ENCODE peak calls at places on chromosome 6, in six cellular contexts. Z, Y, E, L, A and H are unnamed samples.

GRCh38 chr6:17583811-17584210 is 16.3 kb upstream of the FAM8A1 start:
- DNase-seq in Z (no peak), Y (no peak), E (peak), L (peak), A (no peak), H (peak)

GRCh38 chr6:150044621-150045145 is 19.4 kb upstream of the RAET1L start:
- DNase-seq in Z (no peak), Y (no peak), E (no peak), L (no peak), A (no peak), H (no peak)

GRCh38 chr6:36820700-36821580 is 18.3 kb downstream of the CPNE5 start:
- DNase-seq in Z (no peak), Y (no peak), E (peak), L (peak), A (no peak), H (peak)

GRCh38 chr6:141153563-141153962 is 979.2 kb upstream of the GJE1 start:
- DNase-seq in Z (no peak), Y (no peak), E (no peak), L (no peak), A (no peak), H (no peak)

GRCh38 chr6:163757506-163757905 is 343.0 kb downstream of the QKI start:
- DNase-seq in Z (no peak), Y (no peak), E (no peak), L (no peak), A (no peak), H (no peak)

GRCh38 chr6:157966990-157967389 is 14.7 kb upstream of the SYNJ2 start:
- DNase-seq in Z (no peak), Y (peak), E (no peak), L (no peak), A (no peak), H (no peak)

GRCh38 chr6:5153186-5153585 is 68.0 kb downstream of the PPP1R3G start:
- DNase-seq in Z (no peak), Y (no peak), E (no peak), L (no peak), A (no peak), H (no peak)

GRCh38 chr6:34986845-34987246 is 97.8 kb downstream of the ANKS1A start:
- DNase-seq in Z (peak), Y (peak), E (peak), L (peak), A (no peak), H (peak)

GRCh38 chr6:147204843-147205311 is 660 bp downstream of the STXBP5 start:
- DNase-seq in Z (no peak), Y (no peak), E (no peak), L (peak), A (no peak), H (no peak)

GRCh38 chr6:125114248-125114858 is 39.2 kb upstream of the TPD52L1 start:
- DNase-seq in Z (no peak), Y (peak), E (peak), L (peak), A (no peak), H (peak)

GRCh38 chr6:47200536-47201334 is 109.0 kb downstream of the TNFRSF21 start:
- DNase-seq in Z (no peak), Y (no peak), E (peak), L (no peak), A (no peak), H (no peak)

GRCh38 chr6:79750806-79751205 is 119.7 kb downstream of the SH3BGRL2 start:
- DNase-seq in Z (no peak), Y (no peak), E (no peak), L (no peak), A (no peak), H (peak)

GRCh38 chr6:15897063-15897934 is 231.6 kb upstream of the MYLIP start:
- DNase-seq in Z (no peak), Y (no peak), E (no peak), L (peak), A (no peak), H (peak)

GRCh38 chr6:52013035-52013434 is 74.4 kb downstream of the PKHD1 start:
- DNase-seq in Z (no peak), Y (no peak), E (no peak), L (peak), A (no peak), H (no peak)

GRCh38 chr6:1770435-1770843 is 160.7 kb downstream of the FOXC1 start:
- DNase-seq in Z (no peak), Y (no peak), E (peak), L (no peak), A (no peak), H (no peak)

GRCh38 chr6:162854228-162854627 is 126.5 kb downstream of the PACRG start:
- DNase-seq in Z (no peak), Y (no peak), E (peak), L (no peak), A (no peak), H (no peak)

GRCh38 chr6:157570104-157570503 is 189.1 kb downstream of the ZDHHC14 start:
- DNase-seq in Z (no peak), Y (no peak), E (no peak), L (no peak), A (no peak), H (no peak)

GRCh38 chr6:118186676-118187567 is 279.9 kb downstream of the SLC35F1 start:
- DNase-seq in Z (no peak), Y (no peak), E (peak), L (peak), A (no peak), H (peak)

GRCh38 chr6:3291987-3292386 is 33.2 kb downstream of the PSMG4 start:
- DNase-seq in Z (no peak), Y (no peak), E (no peak), L (no peak), A (no peak), H (peak)

GRCh38 chr6:132768051-132768517 is 10.4 kb upstream of the VNN2 start:
- DNase-seq in Z (no peak), Y (peak), E (no peak), L (peak), A (no peak), H (peak)

GRCh38 chr6:40906759-40907158 is 132.3 kb downstream of the UNC5CL start:
- DNase-seq in Z (no peak), Y (no peak), E (peak), L (peak), A (no peak), H (no peak)

GRCh38 chr6:101110814-101111213 is 229.7 kb upstream of the ASCC3 start:
- DNase-seq in Z (no peak), Y (no peak), E (no peak), L (peak), A (no peak), H (peak)

GRCh38 chr6:41682497-41682961 is 44.3 kb downstream of the MDFI start:
- DNase-seq in Z (no peak), Y (no peak), E (no peak), L (no peak), A (no peak), H (no peak)

GRCh38 chr6:35048631-35049083 is 92.5 kb downstream of the TCP11 start:
- DNase-seq in Z (no peak), Y (peak), E (peak), L (peak), A (no peak), H (peak)

GRCh38 chr6:83518946-83519489 is 6.7 kb downstream of the PRSS35 start:
- DNase-seq in Z (no peak), Y (no peak), E (peak), L (peak), A (no peak), H (peak)
- TF ChIP-seq CTCF in Z (peak), Y (no peak), E (peak), L (peak), A (peak), H (peak)

GRCh38 chr6:43268782-43269272 is 25.5 kb downstream of the TTBK1 start:
- DNase-seq in Z (no peak), Y (no peak), E (no peak), L (no peak), A (no peak), H (no peak)
- H3K4me3 ChIP-seq in Z (no peak), Y (no peak), E (no peak), L (no peak), A (no peak), H (no peak)

GRCh38 chr6:37877373-37878149 is 58.0 kb downstream of the ZFAND3 start:
- DNase-seq in Z (no peak), Y (no peak), E (peak), L (peak), A (no peak), H (peak)

GRCh38 chr6:37884548-37884947 is 65.0 kb downstream of the ZFAND3 start:
- DNase-seq in Z (no peak), Y (no peak), E (peak), L (no peak), A (no peak), H (peak)

GRCh38 chr6:37878150-37878710 is 58.7 kb downstream of the ZFAND3 start:
- DNase-seq in Z (no peak), Y (no peak), E (peak), L (no peak), A (no peak), H (no peak)

GRCh38 chr6:37882292-37882691 is 62.8 kb downstream of the ZFAND3 start:
- DNase-seq in Z (no peak), Y (no peak), E (no peak), L (no peak), A (no peak), H (peak)

GRCh38 chr6:37882724-37883413 is 63.3 kb downstream of the ZFAND3 start:
- DNase-seq in Z (peak), Y (no peak), E (peak), L (peak), A (no peak), H (peak)
- TF ChIP-seq CTCF in Z (no peak), Y (no peak), E (no peak), L (no peak), A (no peak), H (no peak)

GRCh38 chr6:99605074-99605726 is 1.4 kb upstream of the PRDM13 start:
- DNase-seq in Z (no peak), Y (no peak), E (no peak), L (no peak), A (no peak), H (no peak)

GRCh38 chr6:99605911-99606669 is 543 bp upstream of the PRDM13 start:
- DNase-seq in Z (no peak), Y (no peak), E (no peak), L (no peak), A (no peak), H (no peak)

GRCh38 chr6:99602519-99603420 is 3.9 kb upstream of the PRDM13 start:
- DNase-seq in Z (no peak), Y (no peak), E (no peak), L (no peak), A (no peak), H (no peak)

GRCh38 chr6:99604161-99605073 is 2.2 kb upstream of the PRDM13 start:
- DNase-seq in Z (no peak), Y (no peak), E (no peak), L (no peak), A (no peak), H (no peak)

DNA sequence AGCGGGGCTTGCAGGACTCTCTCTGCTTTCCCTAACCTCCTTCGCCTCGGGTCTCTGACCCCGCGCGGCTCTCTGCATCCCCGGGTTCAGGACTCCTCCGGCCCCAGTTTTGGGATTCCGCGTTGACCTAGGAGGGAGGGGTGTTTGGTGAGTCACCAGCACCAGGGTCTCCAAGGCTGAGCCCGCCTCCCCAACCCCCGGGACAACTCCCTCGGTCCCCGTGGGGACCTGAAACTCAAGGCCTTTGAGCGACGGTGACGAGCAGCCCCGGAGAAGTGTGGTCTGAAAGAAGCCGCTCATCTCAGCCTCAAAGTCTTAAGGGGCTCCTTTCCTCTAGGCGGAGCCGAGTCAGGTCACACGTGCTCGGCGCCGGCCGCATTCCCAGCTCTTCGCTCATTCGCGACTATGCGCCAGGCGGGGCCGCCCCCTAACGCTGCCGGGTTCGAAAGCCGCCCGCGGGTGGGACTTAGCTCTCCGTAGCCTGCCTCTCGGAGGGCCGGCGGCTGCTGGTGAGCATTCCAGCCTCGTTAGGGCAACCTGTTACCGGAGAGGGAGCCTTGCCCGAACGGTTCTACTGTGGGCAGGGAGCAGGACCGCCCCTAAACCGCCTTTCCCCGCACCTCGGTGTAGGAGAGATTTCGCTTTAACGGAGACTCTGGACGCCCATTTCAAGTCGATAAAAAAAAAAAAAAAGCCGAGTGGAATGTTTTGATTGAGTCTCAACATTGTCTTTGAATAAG is 3.0 kb upstream of the PRDM13 start:
- DNase-seq in Z (no peak), Y (no peak), E (peak), L (peak), A (no peak), H (no peak)
- H3K4me3 ChIP-seq in Z (peak), Y (peak), E (peak), L (peak), A (peak), H (peak)

GRCh38 chr6:137843206-137843605 is 23.9 kb upstream of the TNFAIP3 start:
- DNase-seq in Z (no peak), Y (no peak), E (no peak), L (no peak), A (no peak), H (no peak)
- TF ChIP-seq CTCF in Z (no peak), Y (no peak), E (no peak), L (no peak), A (no peak), H (no peak)

GRCh38 chr6:169424149-169424804 is 170.6 kb upstream of the THBS2 start:
- DNase-seq in Z (no peak), Y (no peak), E (no peak), L (peak), A (no peak), H (no peak)

GRCh38 chr6:169426611-169427010 is 173.0 kb upstream of the THBS2 start:
- DNase-seq in Z (no peak), Y (no peak), E (no peak), L (no peak), A (no peak), H (no peak)

GRCh38 chr6:169425628-169426370 is 172.2 kb upstream of the THBS2 start:
- DNase-seq in Z (no peak), Y (no peak), E (no peak), L (no peak), A (no peak), H (peak)

GRCh38 chr6:169421890-169422289 is 168.2 kb upstream of the THBS2 start:
- DNase-seq in Z (no peak), Y (no peak), E (no peak), L (no peak), A (no peak), H (no peak)

GRCh38 chr6:169424821-169425240 is 171.2 kb upstream of the THBS2 start:
- DNase-seq in Z (no peak), Y (no peak), E (peak), L (peak), A (no peak), H (peak)
- H3K4me3 ChIP-seq in Z (no peak), Y (no peak), E (no peak), L (peak), A (peak), H (peak)

DNA sequence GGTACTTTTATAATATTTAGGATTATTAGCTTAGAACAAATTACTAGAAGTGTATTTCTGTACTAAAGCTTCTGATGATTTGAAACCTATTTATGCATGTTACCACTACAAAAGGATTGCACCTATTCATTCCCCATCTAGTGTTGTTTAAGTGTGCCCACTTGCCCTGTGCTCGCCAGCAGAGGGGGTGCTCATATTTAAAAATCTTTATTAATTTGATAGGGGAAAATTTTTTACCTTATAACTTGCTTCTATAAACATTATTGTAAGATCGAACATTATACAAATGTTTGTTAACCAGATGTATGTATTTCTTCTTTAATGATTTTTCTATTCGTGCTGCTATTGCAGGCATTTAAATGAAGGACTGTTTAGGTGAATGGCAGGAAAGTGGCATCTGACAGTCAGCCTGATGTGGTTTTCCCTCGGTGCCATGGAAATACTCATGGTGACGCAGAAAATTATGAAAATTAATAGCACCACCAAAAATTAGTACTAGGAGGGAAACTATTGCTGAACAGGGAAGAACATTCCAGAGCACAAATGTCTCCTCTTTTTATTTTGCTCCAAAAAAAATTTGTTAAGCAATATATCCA is 44.1 kb upstream of the FNDC1 start:
- DNase-seq in Z (no peak), Y (no peak), E (no peak), L (no peak), A (no peak), H (no peak)
- TF ChIP-seq CTCF in Z (peak), Y (no peak), E (no peak), L (peak), A (no peak), H (peak)